ENCODE peak calls at places on chromosomes 16 and 17, in ten cellular contexts. Y is Peyer's patch, Q is ascending aorta, T is bronchial epithelial cell, E is choroid plexus epithelial cell, B is HFF-Myc, G is H9, J is H1, M is neural crest cell, U is gastrocnemius medialis. I is an unnamed sample.

GRCh38 chr17:5630434-5630833 is 46.1 kb upstream of the NLRP1 start:
- DNase-seq in Y (no peak), Q (no peak), T (no peak), E (no peak), B (no peak), G (no peak), J (no peak), M (no peak), U (no peak), I (no peak)

GRCh38 chr17:81659038-81659437 is 2.7 kb upstream of the PDE6G start:
- DNase-seq in Y (no peak), Q (no peak), T (no peak), E (no peak), B (no peak), G (no peak), J (no peak), M (no peak), U (no peak), I (no peak)

GRCh38 chr17:55564077-55564476 is 52.8 kb upstream of the SMIM36 start:
- DNase-seq in Y (no peak), Q (no peak), T (no peak), E (no peak), B (no peak), G (no peak), J (no peak), M (no peak), U (no peak), I (no peak)

GRCh38 chr17:31654936-31655335 is 204.1 kb downstream of the COPRS start:
- DNase-seq in Y (no peak), Q (no peak), T (peak), E (no peak), B (no peak), G (no peak), J (no peak), M (no peak), U (no peak), I (no peak)

GRCh38 chr17:81578561-81579225 is 26.5 kb upstream of the FAAP100 start:
- DNase-seq in Y (no peak), Q (no peak), T (peak), E (no peak), B (no peak), G (no peak), J (no peak), M (no peak), U (no peak), I (no peak)

GRCh38 chr17:13346996-13347762 is 254.6 kb downstream of the HS3ST3A1 start:
- DNase-seq in Y (no peak), Q (no peak), T (peak), E (peak), B (peak), G (no peak), J (no peak), M (no peak), U (no peak), I (no peak)

GRCh38 chr16:31242197-31242596 is 17.6 kb upstream of the ITGAM start:
- DNase-seq in Y (no peak), Q (no peak), T (no peak), E (peak), B (no peak), G (no peak), J (no peak), M (no peak), U (no peak), I (no peak)

GRCh38 chr17:47279062-47279801 is 25.6 kb downstream of the ITGB3 start:
- DNase-seq in Y (peak), Q (peak), T (peak), E (peak), B (peak), G (no peak), J (no peak), M (no peak), U (peak), I (peak)

GRCh38 chr17:15475620-15476354 is 8.4 kb upstream of the CDRT4 start:
- DNase-seq in Y (no peak), Q (no peak), T (peak), E (peak), B (no peak), G (no peak), J (no peak), M (no peak), U (no peak), I (no peak)

GRCh38 chr16:86862596-86862995 is 284.2 kb downstream of the FOXL1 start:
- DNase-seq in Y (no peak), Q (no peak), T (no peak), E (peak), B (no peak), G (no peak), J (no peak), M (no peak), U (no peak), I (no peak)

GRCh38 chr16:11175850-11176341 is 80.1 kb downstream of the SOCS1 start:
- DNase-seq in Y (no peak), Q (no peak), T (no peak), E (no peak), B (no peak), G (no peak), J (no peak), M (no peak), U (no peak), I (peak)

GRCh38 chr16:19664166-19664565 is 53.9 kb downstream of the KNOP1 start:
- DNase-seq in Y (no peak), Q (no peak), T (no peak), E (no peak), B (no peak), G (no peak), J (no peak), M (no peak), U (no peak), I (no peak)

GRCh38 chr17:21288581-21289017 is 4.1 kb downstream of the MAP2K3 start:
- DNase-seq in Y (no peak), Q (peak), T (peak), E (no peak), B (no peak), G (no peak), J (no peak), M (no peak), U (no peak), I (peak)

GRCh38 chr17:27449541-27449940 is 6.7 kb upstream of the KSR1 start:
- DNase-seq in Y (no peak), Q (no peak), T (no peak), E (no peak), B (no peak), G (peak), J (no peak), M (no peak), U (no peak), I (no peak)

GRCh38 chr16:77402672-77403071 is 32.2 kb downstream of the ADAMTS18 start:
- DNase-seq in Y (no peak), Q (no peak), T (no peak), E (no peak), B (no peak), G (no peak), J (no peak), M (no peak), U (no peak), I (no peak)

GRCh38 chr17:81416612-81417011 is 21.4 kb downstream of the BAHCC1 start:
- DNase-seq in Y (no peak), Q (no peak), T (no peak), E (no peak), B (no peak), G (no peak), J (no peak), M (no peak), U (peak), I (no peak)

GRCh38 chr17:47949197-47949759 is 7.9 kb downstream of the PNPO start:
- DNase-seq in Y (peak), Q (peak), T (peak), E (peak), B (no peak), G (peak), J (peak), M (peak), U (peak), I (peak)

GRCh38 chr17:21513012-21513570 is 136.9 kb downstream of the KCNJ12 start:
- DNase-seq in Y (peak), Q (peak), T (peak), E (peak), B (peak), G (peak), J (peak), M (peak), U (peak), I (peak)

GRCh38 chr16:88510091-88510719 is 57.1 kb downstream of the ZFPM1 start:
- DNase-seq in Y (no peak), Q (no peak), T (peak), E (no peak), B (no peak), G (no peak), J (no peak), M (no peak), U (no peak), I (no peak)

GRCh38 chr17:68603663-68604062 is 2.5 kb upstream of the FAM20A start:
- DNase-seq in Y (no peak), Q (no peak), T (no peak), E (no peak), B (no peak), G (no peak), J (no peak), M (no peak), U (no peak), I (no peak)

GRCh38 chr17:2828396-2829038 is 32.3 kb downstream of the RAP1GAP2 start:
- DNase-seq in Y (peak), Q (no peak), T (no peak), E (peak), B (peak), G (peak), J (peak), M (peak), U (no peak), I (peak)

GRCh38 chr16:51146256-51146924 is 4.7 kb downstream of the SALL1 start:
- DNase-seq in Y (no peak), Q (no peak), T (peak), E (peak), B (no peak), G (no peak), J (no peak), M (no peak), U (no peak), I (no peak)

GRCh38 chr16:1398351-1398750 is 16.2 kb downstream of the UNKL start:
- DNase-seq in Y (no peak), Q (no peak), T (no peak), E (no peak), B (no peak), G (no peak), J (no peak), M (no peak), U (no peak), I (no peak)

GRCh38 chr17:59469786-59470485 is 95.5 kb upstream of the DHX40 start:
- DNase-seq in Y (no peak), Q (no peak), T (no peak), E (peak), B (no peak), G (no peak), J (no peak), M (no peak), U (no peak), I (no peak)

GRCh38 chr17:79925242-79925957 is 86.2 kb upstream of the CBX4 start:
- DNase-seq in Y (no peak), Q (peak), T (no peak), E (peak), B (no peak), G (no peak), J (no peak), M (no peak), U (peak), I (no peak)

GRCh38 chr17:16214190-16215001 is 938 bp downstream of the NCOR1 start:
- DNase-seq in Y (no peak), Q (no peak), T (peak), E (no peak), B (no peak), G (no peak), J (no peak), M (no peak), U (no peak), I (peak)

GRCh38 chr17:68290955-68291835 is at the start of the genes ARSG and SLC16A6:
- DNase-seq in Y (peak), Q (peak), T (no peak), E (peak), B (no peak), G (peak), J (no peak), M (peak), U (peak), I (peak)

DNA sequence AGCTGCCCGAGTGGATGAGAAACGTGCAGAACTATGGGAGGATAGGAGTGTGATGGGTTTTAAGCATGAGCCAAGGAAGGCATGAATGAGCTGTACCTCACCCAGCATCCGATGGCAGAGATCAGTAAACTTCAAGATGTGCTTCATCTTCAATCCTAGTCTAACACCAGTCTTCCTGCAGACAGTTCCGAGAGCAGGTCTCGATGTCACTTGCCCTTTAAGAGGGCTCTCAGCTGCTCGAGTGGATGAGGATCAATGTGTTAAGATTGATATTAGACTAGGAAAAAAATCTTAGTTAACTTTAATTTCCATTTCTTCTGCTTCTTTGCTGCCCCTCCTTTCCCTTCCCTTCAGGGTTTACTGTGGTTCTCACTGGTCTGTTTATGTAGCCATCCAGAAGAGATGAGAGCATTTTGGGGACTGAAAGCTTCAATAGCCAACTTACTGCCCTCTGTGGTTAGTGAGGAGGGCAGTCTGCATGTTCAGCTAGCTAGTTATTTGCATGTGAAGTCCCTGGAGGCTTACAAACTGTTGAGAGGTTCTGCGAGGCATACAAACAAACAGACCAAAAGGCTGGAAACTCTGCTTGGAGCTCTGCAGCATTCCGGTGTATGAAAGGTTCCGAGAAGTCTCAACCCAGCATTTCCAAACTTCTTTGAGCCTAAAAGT is 15.3 kb downstream of the KLHL36 start:
- DNase-seq in Y (peak), Q (no peak), T (no peak), E (peak), B (no peak), G (no peak), J (no peak), M (no peak), U (no peak), I (peak)
- TF ChIP-seq CTCF in Y (no peak), Q (no peak), T (no peak), E (no peak), B (no peak), G (no peak), J (no peak), M (no peak), U (no peak), I (no peak)

DNA sequence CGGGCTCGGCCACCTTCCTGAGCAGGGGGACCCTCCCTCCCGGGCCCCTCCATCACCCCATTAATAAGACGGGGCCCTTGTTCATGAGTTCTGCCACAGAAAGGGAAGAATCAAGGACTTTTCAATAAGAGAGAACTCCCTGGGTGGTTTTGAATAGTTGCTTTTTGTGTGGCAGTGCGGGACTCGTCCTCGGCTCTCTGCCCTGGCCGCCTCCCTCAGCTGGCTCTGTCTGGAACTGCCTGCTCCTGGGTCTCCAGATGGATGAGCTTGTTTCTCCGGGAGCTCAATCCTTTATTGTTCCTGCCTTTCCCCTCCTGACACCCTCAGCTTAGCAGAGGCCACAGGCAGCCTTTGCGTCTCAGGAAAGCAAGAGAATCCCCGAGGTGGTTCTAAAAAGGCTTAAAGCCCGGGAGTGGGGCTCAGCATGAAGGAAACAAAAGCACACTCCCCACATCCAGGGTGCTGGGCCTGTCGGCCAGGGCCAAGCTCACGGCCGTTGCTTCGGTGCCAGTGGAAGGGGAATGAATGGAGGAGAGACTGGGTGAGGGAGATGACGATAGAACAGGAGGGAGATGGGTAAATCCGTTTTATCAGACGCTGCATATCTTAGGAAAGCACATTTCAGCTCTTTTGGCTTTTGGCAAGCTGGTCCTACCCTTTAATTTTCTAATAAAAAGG is 60.2 kb downstream of the RAI1 start:
- DNase-seq in Y (no peak), Q (no peak), T (no peak), E (no peak), B (no peak), G (peak), J (no peak), M (peak), U (no peak), I (no peak)
- TF ChIP-seq CTCF in Y (no peak), Q (no peak), T (peak), E (peak), B (no peak), G (peak), J (no peak), M (peak), U (no peak), I (no peak)

DNA sequence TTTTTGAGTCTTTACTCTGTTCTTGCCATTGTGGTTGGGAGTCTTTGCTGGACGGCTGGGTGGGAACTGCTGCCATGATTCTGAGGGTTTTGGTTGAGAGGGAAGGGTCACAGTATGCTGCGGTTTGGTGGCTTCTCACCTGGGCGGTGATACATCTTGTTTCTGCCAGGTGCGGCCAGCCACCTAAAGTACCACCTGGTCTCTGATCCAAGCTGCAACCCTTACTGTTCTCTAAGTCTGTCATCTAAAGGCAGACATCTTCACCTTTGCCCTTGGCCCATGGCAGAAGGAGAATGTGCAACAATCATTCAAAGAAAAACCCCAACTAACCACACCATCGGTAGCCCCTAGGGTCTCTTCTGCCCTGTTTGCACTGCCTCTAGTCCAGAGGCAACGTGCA is 19.6 kb upstream of the MPO start:
- DNase-seq in Y (peak), Q (no peak), T (no peak), E (no peak), B (no peak), G (no peak), J (no peak), M (no peak), U (no peak), I (no peak)
- TF ChIP-seq CTCF in Y (no peak), Q (no peak), T (no peak), E (no peak), B (no peak), G (no peak), J (no peak), M (no peak), U (no peak), I (no peak)

GRCh38 chr16:3256146-3256875 is at the start of gene MEFV:
- DNase-seq in Y (no peak), Q (no peak), T (peak), E (peak), B (no peak), G (no peak), J (no peak), M (no peak), U (peak), I (no peak)
- TF ChIP-seq CTCF in Y (no peak), Q (no peak), T (no peak), E (no peak), B (no peak), G (no peak), J (no peak), M (no peak), U (no peak), I (no peak)

GRCh38 chr16:29863669-29863984 is 601 bp upstream of the CDIPT start:
- DNase-seq in Y (no peak), Q (no peak), T (no peak), E (no peak), B (no peak), G (no peak), J (no peak), M (no peak), U (no peak), I (no peak)
- TF ChIP-seq CTCF in Y (no peak), Q (no peak), T (no peak), E (no peak), B (no peak), G (no peak), J (no peak), M (no peak), U (no peak), I (no peak)

DNA sequence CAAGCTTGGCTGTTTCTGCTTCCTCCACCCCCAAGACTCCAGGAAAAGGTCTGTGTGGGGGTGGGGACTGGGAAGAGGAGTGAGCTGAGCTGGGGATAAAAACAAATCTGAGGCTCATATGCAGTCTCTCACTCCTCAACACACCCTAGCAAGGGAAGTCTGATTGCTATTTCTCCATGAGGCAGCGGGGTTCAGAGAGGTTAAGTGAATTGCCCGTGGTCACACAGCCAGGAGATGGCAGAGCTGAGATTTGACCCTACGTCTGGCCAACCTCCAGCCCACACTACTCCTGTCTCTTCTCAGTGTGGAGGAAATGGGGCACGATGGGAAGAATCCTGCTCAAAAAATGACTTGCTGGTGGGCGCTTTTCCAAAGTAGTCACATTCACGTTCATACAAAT is 4.8 kb upstream of the ABCC3 start:
- DNase-seq in Y (no peak), Q (no peak), T (no peak), E (no peak), B (no peak), G (no peak), J (no peak), M (no peak), U (no peak), I (no peak)
- TF ChIP-seq CTCF in Y (no peak), Q (no peak), T (no peak), E (no peak), B (no peak), G (no peak), J (no peak), M (no peak), U (no peak), I (no peak)

DNA sequence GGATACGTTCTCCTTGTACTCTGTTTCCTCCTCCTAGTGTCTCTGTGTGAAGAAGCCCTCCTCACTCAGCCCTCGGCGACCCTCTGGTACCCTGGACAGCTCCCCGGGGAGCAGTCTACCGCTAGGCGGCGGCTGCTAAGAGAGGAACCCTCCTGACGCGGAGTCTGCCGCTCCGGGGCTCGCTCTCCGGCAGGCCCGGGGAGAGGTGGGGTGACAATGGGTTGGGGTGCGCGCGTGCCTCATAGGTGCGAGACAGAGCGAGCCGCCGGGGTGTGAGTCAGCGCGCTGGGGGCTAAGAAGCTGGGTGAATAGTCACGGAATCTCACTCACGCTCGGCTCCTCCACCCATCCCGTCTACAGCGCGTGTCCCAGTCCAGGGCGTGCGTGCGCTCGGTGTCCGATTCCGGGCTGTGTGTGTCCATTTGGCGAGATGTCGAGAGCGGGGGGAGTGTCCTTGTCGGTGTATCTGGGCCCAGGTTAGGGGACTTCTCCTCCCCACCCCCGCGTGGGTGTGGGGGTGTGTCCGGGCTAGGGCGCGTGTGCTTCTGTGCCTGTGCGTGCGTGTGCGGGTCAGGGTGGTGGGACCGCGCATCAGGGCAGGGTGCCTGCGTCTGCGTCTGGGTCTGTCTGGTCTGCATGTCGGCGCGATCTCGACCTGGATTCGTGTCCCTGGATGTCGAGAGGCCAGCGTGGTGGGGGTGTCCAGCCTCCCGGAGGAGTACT is 578 bp upstream of the HS3ST2 start:
- DNase-seq in Y (no peak), Q (peak), T (peak), E (peak), B (no peak), G (peak), J (peak), M (peak), U (no peak), I (peak)
- TF ChIP-seq CTCF in Y (peak), Q (peak), T (peak), E (peak), B (peak), G (peak), J (peak), M (peak), U (peak), I (peak)